ENCODE peak calls at places on chromosomes 7 and 10, in seven cellular contexts. V is stimulated activated CD4-positive, alpha-beta T cell treated with anti-CD3 and anti-CD28 coated beads, Interleukin-1b, Interleukin-23, amount 100 ng/mL, for 24 hours; D is GM23338; N is KBM-7; S is pancreas; L is NCI-H1417; M is NCI-H1694 treated with DMSO at 0.1 percent for 48 hours. I is an unnamed sample.

GRCh38 chr7:18174996-18175395 is 147.3 kb upstream of the PRPS1L1 start:
- DNase-seq in V (no peak), D (no peak), N (no peak), S (peak), L (no peak), M (no peak), I (no peak)

GRCh38 chr7:11193131-11193867 is 219.6 kb downstream of the PHF14 start:
- DNase-seq in V (no peak), D (peak), N (no peak), S (no peak), L (peak), M (no peak), I (no peak)

GRCh38 chr7:132933076-132933466 is 148.8 kb downstream of the CHCHD3 start:
- DNase-seq in V (no peak), D (no peak), N (no peak), S (no peak), L (no peak), M (no peak), I (no peak)

GRCh38 chr7:41940760-41941343 is 238.0 kb upstream of the INHBA start:
- DNase-seq in V (peak), D (peak), N (peak), S (peak), L (peak), M (peak), I (peak)

GRCh38 chr7:41858196-41858595 is 155.3 kb upstream of the INHBA start:
- DNase-seq in V (no peak), D (no peak), N (no peak), S (no peak), L (no peak), M (no peak), I (no peak)

GRCh38 chr10:129605266-129605985 is 138.4 kb downstream of the MGMT start:
- DNase-seq in V (no peak), D (no peak), N (no peak), S (no peak), L (no peak), M (no peak), I (no peak)

GRCh38 chr10:73894245-73894971 is 16.5 kb upstream of the PLAU start:
- DNase-seq in V (no peak), D (no peak), N (no peak), S (no peak), L (no peak), M (no peak), I (no peak)

GRCh38 chr10:31754803-31755624 is 173.6 kb downstream of the ARHGAP12 start:
- DNase-seq in V (no peak), D (peak), N (no peak), S (peak), L (no peak), M (no peak), I (no peak)

GRCh38 chr10:89702121-89702480 is 711 bp downstream of the KIF20B start:
- DNase-seq in V (no peak), D (peak), N (peak), S (no peak), L (no peak), M (no peak), I (no peak)

GRCh38 chr10:93916257-93917063 is 22.7 kb downstream of the SLC35G1 start:
- DNase-seq in V (no peak), D (peak), N (peak), S (no peak), L (peak), M (peak), I (no peak)

GRCh38 chr10:51653025-51653424 is 46.4 kb downstream of the CSTF2T start:
- DNase-seq in V (no peak), D (no peak), N (no peak), S (no peak), L (no peak), M (no peak), I (no peak)

GRCh38 chr10:58782876-58783859 is 270.5 kb downstream of the BICC1 start:
- DNase-seq in V (no peak), D (no peak), N (no peak), S (no peak), L (no peak), M (no peak), I (no peak)

I was measured in NCI-H524.